ENCODE peak calls at places on chromosomes 1 and 21, in six cellular contexts. One of them, this sample, is unnamed.

GRCh38 chr1:202315576-202316168 is 26.1 kb downstream of the UBE2T start:
- DNase-seq in GM12891: peak; percentile 75
- DNase-seq in breast epithelium: peak; percentile 74
- DNase-seq in K562: peak; percentile 80
- DNase-seq in prostate gland: peak; percentile 81
- DNase-seq in GM12878: peak; percentile 19
- DNase-seq in this sample: peak; percentile 60

GRCh38 chr1:44405041-44405803 is at the start of gene RNF220:
- DNase-seq in GM12891: no peak
- DNase-seq in breast epithelium: no peak
- DNase-seq in K562: no peak
- DNase-seq in prostate gland: peak; percentile 36
- DNase-seq in GM12878: no peak
- DNase-seq in this sample: no peak

GRCh38 chr1:60984066-60984799 is 98.1 kb upstream of the NFIA start:
- DNase-seq in GM12891: no peak
- DNase-seq in breast epithelium: peak; percentile 25
- DNase-seq in K562: no peak
- DNase-seq in prostate gland: no peak
- DNase-seq in GM12878: no peak
- DNase-seq in this sample: no peak

GRCh38 chr1:237166593-237167077 is 124.7 kb downstream of the RYR2 start:
- DNase-seq in GM12891: no peak
- DNase-seq in breast epithelium: no peak
- DNase-seq in K562: no peak
- DNase-seq in prostate gland: no peak
- DNase-seq in GM12878: no peak
- DNase-seq in this sample: no peak

GRCh38 chr1:184866991-184867788 is 107.1 kb downstream of the NIBAN1 start:
- DNase-seq in GM12891: no peak
- DNase-seq in breast epithelium: no peak
- DNase-seq in K562: no peak
- DNase-seq in prostate gland: no peak
- DNase-seq in GM12878: peak; percentile 79
- DNase-seq in this sample: no peak

GRCh38 chr1:114691061-114691460 is 4.3 kb downstream of the AMPD1 start:
- DNase-seq in GM12891: no peak
- DNase-seq in breast epithelium: no peak
- DNase-seq in K562: no peak
- DNase-seq in prostate gland: no peak
- DNase-seq in GM12878: no peak
- DNase-seq in this sample: no peak

GRCh38 chr1:152515454-152515823 is 1.2 kb downstream of the CRCT1 start:
- DNase-seq in GM12891: no peak
- DNase-seq in breast epithelium: no peak
- DNase-seq in K562: no peak
- DNase-seq in prostate gland: no peak
- DNase-seq in GM12878: no peak
- DNase-seq in this sample: no peak

GRCh38 chr1:178220094-178220493 is 126.2 kb downstream of the RASAL2 start:
- DNase-seq in GM12891: no peak
- DNase-seq in breast epithelium: no peak
- DNase-seq in K562: no peak
- DNase-seq in prostate gland: no peak
- DNase-seq in GM12878: no peak
- DNase-seq in this sample: no peak

GRCh38 chr1:54703471-54703870 is 12.2 kb upstream of the TTC4 start:
- DNase-seq in GM12891: no peak
- DNase-seq in breast epithelium: no peak
- DNase-seq in K562: no peak
- DNase-seq in prostate gland: no peak
- DNase-seq in GM12878: no peak
- DNase-seq in this sample: no peak

GRCh38 chr1:54542120-54542961 is 5.7 kb upstream of the ACOT11 start:
- DNase-seq in GM12891: peak; percentile 52
- DNase-seq in breast epithelium: peak; percentile 59
- DNase-seq in K562: peak; percentile 79
- DNase-seq in prostate gland: peak; percentile 83
- DNase-seq in GM12878: peak; percentile 9
- DNase-seq in this sample: no peak

GRCh38 chr1:31937300-31938183 is 626 bp downstream of the PTP4A2 start:
- DNase-seq in GM12891: peak; percentile 49
- DNase-seq in breast epithelium: peak; percentile 69
- DNase-seq in K562: peak; percentile 84
- DNase-seq in prostate gland: peak; percentile 70
- DNase-seq in GM12878: no peak
- DNase-seq in this sample: no peak

GRCh38 chr1:212270564-212270963 is 14.6 kb upstream of the PPP2R5A start:
- DNase-seq in GM12891: no peak
- DNase-seq in breast epithelium: no peak
- DNase-seq in K562: no peak
- DNase-seq in prostate gland: no peak
- DNase-seq in GM12878: no peak
- DNase-seq in this sample: no peak

GRCh38 chr1:13751458-13751871 is 51.5 kb downstream of the PRDM2 start:
- DNase-seq in GM12891: no peak
- DNase-seq in breast epithelium: no peak
- DNase-seq in K562: no peak
- DNase-seq in prostate gland: no peak
- DNase-seq in GM12878: peak; percentile 37
- DNase-seq in this sample: no peak

GRCh38 chr21:44078411-44078981 is 28.7 kb upstream of the PWP2 start:
- DNase-seq in GM12891: no peak
- DNase-seq in breast epithelium: no peak
- DNase-seq in K562: no peak
- DNase-seq in prostate gland: no peak
- DNase-seq in GM12878: no peak
- DNase-seq in this sample: no peak

GRCh38 chr1:152777510-152778137 is 2.7 kb downstream of the LCE1F start:
- DNase-seq in GM12891: no peak
- DNase-seq in breast epithelium: no peak
- DNase-seq in K562: peak; percentile 35
- DNase-seq in prostate gland: no peak
- DNase-seq in GM12878: no peak
- DNase-seq in this sample: no peak

GRCh38 chr1:165281207-165281901 is 75.2 kb downstream of the LMX1A start:
- DNase-seq in GM12891: no peak
- DNase-seq in breast epithelium: no peak
- DNase-seq in K562: no peak
- DNase-seq in prostate gland: no peak
- DNase-seq in GM12878: no peak
- DNase-seq in this sample: no peak

GRCh38 chr1:116763787-116764465 is 9.7 kb downstream of the CD2 start:
- DNase-seq in GM12891: no peak
- DNase-seq in breast epithelium: no peak
- DNase-seq in K562: peak; percentile 75
- DNase-seq in prostate gland: no peak
- DNase-seq in GM12878: no peak
- DNase-seq in this sample: no peak

GRCh38 chr1:201573030-201573429 is 34.1 kb downstream of the NAV1 start:
- DNase-seq in GM12891: no peak
- DNase-seq in breast epithelium: no peak
- DNase-seq in K562: no peak
- DNase-seq in prostate gland: no peak
- DNase-seq in GM12878: no peak
- DNase-seq in this sample: no peak

GRCh38 chr1:49552101-49552500 is 471.7 kb downstream of the AGBL4 start:
- DNase-seq in GM12891: no peak
- DNase-seq in breast epithelium: no peak
- DNase-seq in K562: no peak
- DNase-seq in prostate gland: no peak
- DNase-seq in GM12878: no peak
- DNase-seq in this sample: no peak

GRCh38 chr1:22778842-22779520 is 68.3 kb downstream of the EPHB2 start:
- DNase-seq in GM12891: no peak
- DNase-seq in breast epithelium: no peak
- DNase-seq in K562: no peak
- DNase-seq in prostate gland: no peak
- DNase-seq in GM12878: no peak
- DNase-seq in this sample: no peak

GRCh38 chr1:154575147-154575927 is 7.8 kb downstream of the CHRNB2 start:
- DNase-seq in GM12891: no peak
- DNase-seq in breast epithelium: no peak
- DNase-seq in K562: no peak
- DNase-seq in prostate gland: no peak
- DNase-seq in GM12878: no peak
- DNase-seq in this sample: no peak

GRCh38 chr1:195237161-195237889 is 1370.9 kb downstream of the KCNT2 start:
- DNase-seq in GM12891: no peak
- DNase-seq in breast epithelium: no peak
- DNase-seq in K562: no peak
- DNase-seq in prostate gland: no peak
- DNase-seq in GM12878: no peak
- DNase-seq in this sample: no peak

GRCh38 chr1:154418062-154418897 is 13.1 kb downstream of the IL6R start:
- DNase-seq in GM12891: no peak
- DNase-seq in breast epithelium: peak; percentile 71
- DNase-seq in K562: no peak
- DNase-seq in prostate gland: peak; percentile 95
- DNase-seq in GM12878: no peak
- DNase-seq in this sample: no peak

GRCh38 chr1:43061803-43062202 is 103.1 kb upstream of the SLC2A1 start:
- DNase-seq in GM12891: no peak
- DNase-seq in breast epithelium: no peak
- DNase-seq in K562: no peak
- DNase-seq in prostate gland: no peak
- DNase-seq in GM12878: no peak
- DNase-seq in this sample: no peak

GRCh38 chr1:53155534-53155933 is 13.1 kb upstream of the SLC1A7 start:
- DNase-seq in GM12891: no peak
- DNase-seq in breast epithelium: no peak
- DNase-seq in K562: no peak
- DNase-seq in prostate gland: no peak
- DNase-seq in GM12878: no peak
- DNase-seq in this sample: no peak

GRCh38 chr1:230757856-230758704 is 10.9 kb downstream of the CAPN9 start:
- DNase-seq in GM12891: no peak
- DNase-seq in breast epithelium: no peak
- DNase-seq in K562: no peak
- DNase-seq in prostate gland: no peak
- DNase-seq in GM12878: no peak
- DNase-seq in this sample: no peak

GRCh38 chr1:186183219-186183618 is 191.8 kb downstream of the TPR start:
- DNase-seq in GM12891: no peak
- DNase-seq in breast epithelium: no peak
- DNase-seq in K562: no peak
- DNase-seq in prostate gland: no peak
- DNase-seq in GM12878: no peak
- DNase-seq in this sample: no peak

DNA sequence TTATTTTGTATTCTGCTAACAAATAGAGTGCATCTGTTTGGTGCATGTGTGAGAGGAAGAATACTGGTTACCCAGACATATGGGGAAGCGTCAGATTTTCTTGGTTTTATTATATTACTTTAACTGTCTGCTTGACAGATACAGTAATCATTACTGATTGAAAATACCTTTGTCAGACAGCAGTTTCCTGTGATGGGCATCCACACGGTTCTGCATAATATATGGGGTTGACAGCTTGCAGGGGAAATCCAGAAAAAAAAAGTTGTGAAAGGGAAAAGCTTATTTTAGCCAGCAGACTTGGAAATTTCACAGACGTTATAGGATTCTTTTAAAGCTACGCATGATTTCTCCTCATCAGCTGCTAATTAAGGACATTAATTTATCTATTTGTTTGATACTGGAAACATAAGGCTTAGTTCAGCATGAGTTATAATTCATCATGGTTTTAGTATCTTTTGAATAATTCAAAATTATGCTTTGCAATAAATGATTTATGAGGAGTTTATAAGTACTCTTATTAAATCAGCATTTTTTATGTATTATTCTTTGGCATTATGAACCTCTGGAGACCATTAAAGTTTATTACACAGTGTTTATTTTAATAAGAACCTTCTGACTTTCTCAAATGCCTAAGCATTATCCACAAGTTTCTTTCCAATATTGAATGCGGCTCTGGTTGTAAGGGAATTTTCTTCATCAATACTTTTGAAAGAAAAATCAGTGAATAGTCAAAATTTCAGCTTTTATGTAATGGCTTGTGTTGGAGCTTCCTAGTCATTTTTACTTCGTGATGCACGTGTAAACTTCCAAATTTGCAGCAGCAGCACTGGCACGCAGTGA is 235.3 kb upstream of the KCNK2 start:
- DNase-seq in GM12891: no peak
- DNase-seq in breast epithelium: no peak
- DNase-seq in K562: no peak
- DNase-seq in prostate gland: no peak
- DNase-seq in GM12878: no peak
- DNase-seq in this sample: no peak
- TF ChIP-seq POLR2AphosphoS5 in GM12891: no peak
- TF ChIP-seq POLR2AphosphoS5 in breast epithelium: no peak
- TF ChIP-seq POLR2AphosphoS5 in K562: no peak
- TF ChIP-seq POLR2AphosphoS5 in prostate gland: no peak
- TF ChIP-seq POLR2AphosphoS5 in GM12878: no peak
- TF ChIP-seq POLR2AphosphoS5 in this sample: no peak

GRCh38 chr1:26531651-26532131 is 2.1 kb downstream of the RPS6KA1 start:
- DNase-seq in GM12891: no peak
- DNase-seq in breast epithelium: peak; percentile 68
- DNase-seq in K562: no peak
- DNase-seq in prostate gland: peak; percentile 59
- DNase-seq in GM12878: no peak
- DNase-seq in this sample: no peak

GRCh38 chr1:26529405-26529654 is 231 bp upstream of the RPS6KA1 start:
- DNase-seq in GM12891: no peak
- DNase-seq in breast epithelium: no peak
- DNase-seq in K562: no peak
- DNase-seq in prostate gland: no peak
- DNase-seq in GM12878: no peak
- DNase-seq in this sample: no peak

GRCh38 chr1:26530898-26531598 is 1.5 kb downstream of the RPS6KA1 start:
- DNase-seq in GM12891: no peak
- DNase-seq in breast epithelium: peak; percentile 69
- DNase-seq in K562: peak; percentile 83
- DNase-seq in prostate gland: peak; percentile 74
- DNase-seq in GM12878: no peak
- DNase-seq in this sample: no peak

GRCh38 chr1:26530540-26530897 is 958 bp downstream of the RPS6KA1 start:
- DNase-seq in GM12891: no peak
- DNase-seq in breast epithelium: no peak
- DNase-seq in K562: no peak
- DNase-seq in prostate gland: no peak
- DNase-seq in GM12878: no peak
- DNase-seq in this sample: no peak

GRCh38 chr1:26529655-26530539 is at the start of gene RPS6KA1:
- DNase-seq in GM12891: peak; percentile 95
- DNase-seq in breast epithelium: peak; percentile 37
- DNase-seq in K562: peak; percentile 99
- DNase-seq in prostate gland: peak; percentile 75
- DNase-seq in GM12878: no peak
- DNase-seq in this sample: peak; percentile 95
- TF ChIP-seq POLR2A in GM12891: no peak
- TF ChIP-seq POLR2A in breast epithelium: no peak
- TF ChIP-seq POLR2A in K562: no peak
- TF ChIP-seq POLR2A in prostate gland: peak; percentile 85
- TF ChIP-seq POLR2A in GM12878: peak; percentile 45
- TF ChIP-seq POLR2A in this sample: no peak

GRCh38 chr21:45541221-45542039 is 810 bp downstream of the SLC19A1 start:
- DNase-seq in GM12891: peak; percentile 100
- DNase-seq in breast epithelium: peak; percentile 54
- DNase-seq in K562: peak; percentile 96
- DNase-seq in prostate gland: peak; percentile 57
- DNase-seq in GM12878: no peak
- DNase-seq in this sample: peak; percentile 99
- TF ChIP-seq POLR2AphosphoS5 in GM12891: no peak
- TF ChIP-seq POLR2AphosphoS5 in breast epithelium: no peak
- TF ChIP-seq POLR2AphosphoS5 in K562: peak; percentile 63
- TF ChIP-seq POLR2AphosphoS5 in prostate gland: peak; percentile 46
- TF ChIP-seq POLR2AphosphoS5 in GM12878: no peak
- TF ChIP-seq POLR2AphosphoS5 in this sample: no peak

GRCh38 chr1:51664412-51665240 is 47.7 kb downstream of the OSBPL9 start:
- DNase-seq in GM12891: no peak
- DNase-seq in breast epithelium: no peak
- DNase-seq in K562: no peak
- DNase-seq in prostate gland: no peak
- DNase-seq in GM12878: no peak
- DNase-seq in this sample: no peak
- TF ChIP-seq POLR2A in GM12891: no peak
- TF ChIP-seq POLR2A in breast epithelium: no peak
- TF ChIP-seq POLR2A in K562: no peak
- TF ChIP-seq POLR2A in prostate gland: no peak
- TF ChIP-seq POLR2A in GM12878: no peak
- TF ChIP-seq POLR2A in this sample: no peak

This sample was measured in GM12892.